ENCODE peak calls at places on chromosome 21, in four cellular contexts. P is right lobe of liver, F is HCT116, Y is adrenal gland. G is an unnamed sample.

GRCh38 chr21:15732290-15732995 is 2.7 kb downstream of the USP25 start:
- DNase-seq in P (no peak), F (no peak), Y (no peak), G (no peak)

GRCh38 chr21:16572032-16572431 is 842.2 kb downstream of the USP25 start:
- DNase-seq in P (no peak), F (no peak), Y (no peak), G (no peak)

GRCh38 chr21:26194811-26195251 is 24.3 kb upstream of the APP start:
- DNase-seq in P (no peak), F (no peak), Y (no peak), G (no peak)

GRCh38 chr21:25647632-25648031 is 8.6 kb downstream of the JAM2 start:
- DNase-seq in P (no peak), F (no peak), Y (no peak), G (no peak)

GRCh38 chr21:24995206-24995605 is 612.1 kb downstream of the MRPL39 start:
- DNase-seq in P (no peak), F (no peak), Y (no peak), G (no peak)

GRCh38 chr21:46605759-46606426 is 1.0 kb upstream of the S100B start:
- DNase-seq in P (no peak), F (no peak), Y (no peak), G (no peak)

GRCh38 chr21:45175326-45176085 is 101.1 kb downstream of the ADARB1 start:
- DNase-seq in P (no peak), F (no peak), Y (no peak), G (peak)

GRCh38 chr21:15848632-15849031 is 118.8 kb downstream of the USP25 start:
- DNase-seq in P (no peak), F (no peak), Y (no peak), G (no peak)

GRCh38 chr21:24042687-24043086 is 1564.6 kb downstream of the MRPL39 start:
- DNase-seq in P (no peak), F (no peak), Y (no peak), G (no peak)

GRCh38 chr21:29540289-29540688 is 241.6 kb downstream of the BACH1 start:
- DNase-seq in P (no peak), F (no peak), Y (no peak), G (no peak)

GRCh38 chr21:45541221-45542039 is 810 bp downstream of the SLC19A1 start:
- DNase-seq in P (peak), F (peak), Y (peak), G (peak)

GRCh38 chr21:19853061-19853460 is 1145.1 kb upstream of the NCAM2 start:
- DNase-seq in P (peak), F (no peak), Y (no peak), G (no peak)

GRCh38 chr21:29320021-29320420 is 21.3 kb downstream of the BACH1 start:
- DNase-seq in P (no peak), F (no peak), Y (no peak), G (no peak)

GRCh38 chr21:37257526-37257966 is 9.6 kb downstream of the VPS26C start:
- DNase-seq in P (peak), F (no peak), Y (peak), G (no peak)

GRCh38 chr21:43287111-43287973 is 118.5 kb downstream of the CRYAA start:
- DNase-seq in P (no peak), F (no peak), Y (no peak), G (no peak)

GRCh38 chr21:45577806-45578801 is 35.9 kb upstream of the SLC19A1 start:
- DNase-seq in P (peak), F (no peak), Y (peak), G (peak)

GRCh38 chr21:44616591-44616926 is 4.7 kb downstream of the KRTAP10-8 start:
- DNase-seq in P (no peak), F (no peak), Y (no peak), G (peak)

GRCh38 chr21:15531986-15532385 is 197.8 kb upstream of the USP25 start:
- DNase-seq in P (no peak), F (no peak), Y (no peak), G (no peak)

GRCh38 chr21:45469273-45470086 is 64.5 kb downstream of the COL18A1 start:
- DNase-seq in P (peak), F (no peak), Y (no peak), G (no peak)

GRCh38 chr21:40556442-40556968 is 290.5 kb downstream of the DSCAM start:
- DNase-seq in P (no peak), F (no peak), Y (no peak), G (no peak)

GRCh38 chr21:36542312-36543101 is 62.6 kb upstream of the CLDN14 start:
- DNase-seq in P (no peak), F (no peak), Y (no peak), G (peak)

GRCh38 chr21:35475006-35475405 is 425.9 kb upstream of the RUNX1 start:
- DNase-seq in P (no peak), F (no peak), Y (no peak), G (no peak)
- H3K4me3 ChIP-seq in P (no peak), F (no peak), Y (no peak), G (no peak)

GRCh38 chr21:33286600-33287456 is 20.7 kb downstream of the IL10RB start:
- DNase-seq in P (peak), F (peak), Y (peak), G (no peak)
- H3K27ac ChIP-seq in P (peak), F (peak), Y (peak), G (peak)

GRCh38 chr21:32955307-32955937 is 70.3 kb upstream of the OLIG2 start:
- DNase-seq in P (no peak), F (no peak), Y (no peak), G (no peak)
- H3K4me3 ChIP-seq in P (no peak), F (no peak), Y (no peak), G (no peak)

DNA sequence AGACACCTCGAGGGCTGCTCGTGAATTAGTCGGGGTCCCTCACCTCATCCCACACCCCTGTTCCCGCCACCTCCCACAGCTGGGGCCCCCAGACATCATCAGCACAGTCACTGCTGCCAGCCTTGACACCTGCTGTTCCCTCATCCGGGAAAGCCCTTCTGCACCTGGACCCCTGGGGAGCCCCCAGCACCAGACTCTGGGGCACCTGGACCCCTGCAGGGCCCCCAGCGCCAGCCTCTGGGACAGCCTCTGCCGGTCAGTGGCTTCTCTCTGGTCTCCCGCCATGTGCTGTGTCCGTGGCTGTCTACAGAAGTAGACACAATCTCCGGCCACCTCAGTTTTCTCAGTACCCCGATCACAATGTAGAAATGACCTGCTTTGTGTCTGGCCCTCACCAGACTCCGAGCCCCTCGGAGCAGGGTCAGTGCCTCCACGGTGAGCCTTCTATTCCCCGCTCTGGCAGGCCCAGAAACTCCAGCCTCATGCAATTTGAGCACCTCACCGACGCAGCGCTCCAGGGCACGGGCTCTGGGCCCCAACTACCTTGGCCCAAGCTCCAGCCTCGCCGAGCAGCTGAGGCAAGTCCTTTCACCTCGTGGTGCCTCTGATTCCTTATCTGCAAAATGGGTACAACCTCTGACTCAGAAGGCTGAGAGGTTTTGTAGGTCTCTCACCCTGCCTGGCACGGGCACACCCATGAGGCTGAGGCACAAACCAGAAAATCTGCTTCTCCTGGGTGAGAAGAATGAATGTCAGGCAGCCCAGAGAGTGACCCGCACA is 84.7 kb downstream of the RIPK4 start:
- DNase-seq in P (no peak), F (no peak), Y (no peak), G (no peak)
- H3K27ac ChIP-seq in P (no peak), F (no peak), Y (no peak), G (no peak)

DNA sequence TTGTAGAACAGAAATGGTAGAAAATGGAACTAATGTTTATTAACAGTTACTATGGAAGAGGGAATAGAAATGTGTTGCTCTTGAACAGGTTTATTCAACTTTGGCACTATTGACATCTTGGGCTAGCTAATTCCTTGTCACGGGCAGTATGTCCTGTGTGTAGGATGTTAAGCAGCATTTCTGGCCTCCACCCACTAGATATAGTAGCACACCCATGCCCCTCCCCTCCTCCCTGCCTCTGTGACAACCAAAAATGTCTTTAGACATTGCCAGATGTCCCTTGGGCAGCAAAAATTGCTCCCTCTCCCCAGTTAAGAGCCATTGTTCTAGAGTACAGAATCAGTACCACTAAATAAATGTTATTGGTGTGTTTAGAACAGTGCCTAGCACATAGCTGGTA is 91.4 kb upstream of the TPTE start:
- DNase-seq in P (no peak), F (no peak), Y (no peak), G (no peak)
- H3K4me3 ChIP-seq in P (no peak), F (no peak), Y (no peak), G (no peak)